ENCODE peak calls at places on chromosomes 13 and 19, in seven cellular contexts. I is IMR-90, F is transverse colon, D is mucosa of descending colon, K is psoas muscle, X is AG04450, B is fibroblast of the aortic adventitia. Z is an unnamed sample.
A peak's percentile ranks its signal among the peaks of the same experiment; 100 is the strongest.

GRCh38 chr19:18634612-18635290 is 2.1 kb upstream of the KLHL26 start:
- DNase-seq in B (peak; percentile 32), I (peak; percentile 37), F (peak; percentile 28), X (no peak), K (no peak), D (peak; percentile 46), Z (no peak)

GRCh38 chr19:37931941-37932655 is 25.1 kb downstream of the SIPA1L3 start:
- DNase-seq in B (peak; percentile 68), D (peak; percentile 91), F (peak; percentile 89), K (peak; percentile 58), X (peak; percentile 38), I (peak; percentile 78), Z (peak; percentile 96)

GRCh38 chr13:42894765-42895181 is 97.3 kb downstream of the EPSTI1 start:
- DNase-seq in X (no peak), I (peak; percentile 36), K (no peak), F (no peak), D (no peak), B (peak; percentile 95), Z (peak; percentile 92)

GRCh38 chr19:37990362-37990761 is 83.4 kb downstream of the SIPA1L3 start:
- DNase-seq in I (no peak), F (no peak), B (no peak), D (no peak), K (no peak), X (no peak), Z (peak; percentile 81)

GRCh38 chr13:26007774-26008173 is 44.0 kb downstream of the SHISA2 start:
- DNase-seq in X (no peak), B (no peak), D (no peak), I (no peak), K (no peak), F (no peak), Z (no peak)

GRCh38 chr13:38905861-38906260 is 84.8 kb downstream of the STOML3 start:
- DNase-seq in B (no peak), X (no peak), K (no peak), D (no peak), I (no peak), F (no peak), Z (peak; percentile 26)

GRCh38 chr19:51181913-51182419 is 39.9 kb downstream of the SIGLEC7 start:
- DNase-seq in B (no peak), X (no peak), I (no peak), D (no peak), F (no peak), K (no peak), Z (no peak)

GRCh38 chr19:17944301-17944700 is 11.5 kb downstream of the CCDC124 start:
- DNase-seq in I (peak; percentile 88), K (no peak), F (no peak), X (peak; percentile 77), D (no peak), B (peak; percentile 83), Z (peak; percentile 87)

GRCh38 chr19:14517840-14518505 is at the start of gene DNAJB1:
- DNase-seq in B (peak; percentile 93), F (peak; percentile 88), I (peak; percentile 64), D (peak; percentile 92), K (peak; percentile 92), X (no peak), Z (peak; percentile 85)

GRCh38 chr13:69641773-69642172 is 465.9 kb upstream of the ATXN8OS start:
- DNase-seq in D (no peak), B (no peak), I (no peak), K (no peak), F (no peak), X (no peak), Z (no peak)

GRCh38 chr13:32267836-32268439 is 47.2 kb downstream of the ZAR1L start:
- DNase-seq in X (no peak), B (no peak), I (no peak), F (peak; percentile 61), K (no peak), D (peak; percentile 66), Z (peak; percentile 60)

GRCh38 chr19:19600793-19601346 is 17.6 kb downstream of the PBX4 start:
- DNase-seq in X (no peak), K (no peak), F (no peak), I (no peak), B (no peak), D (no peak), Z (no peak)

GRCh38 chr19:41746593-41747227 is 8.6 kb upstream of the CEACAM6 start:
- DNase-seq in B (peak; percentile 57), K (no peak), I (peak; percentile 39), X (no peak), F (peak; percentile 78), D (no peak), Z (peak; percentile 66)

GRCh38 chr19:48873476-48874308 is 1.5 kb downstream of the PPP1R15A start:
- DNase-seq in X (no peak), F (no peak), K (no peak), I (no peak), D (peak; percentile 34), B (peak; percentile 55), Z (no peak)

GRCh38 chr19:46718157-46718933 is 1.4 kb upstream of the PRKD2 start:
- DNase-seq in X (no peak), K (no peak), B (no peak), F (peak; percentile 76), I (no peak), D (peak; percentile 60), Z (peak; percentile 57)

GRCh38 chr19:48571378-48572162 is 19.6 kb downstream of the SULT2B1 start:
- DNase-seq in D (no peak), K (no peak), B (no peak), I (no peak), X (no peak), F (no peak), Z (no peak)

GRCh38 chr19:4866595-4867424 is 657 bp downstream of the PLIN3 start:
- DNase-seq in D (peak; percentile 74), F (peak; percentile 68), I (peak; percentile 28), B (peak; percentile 54), K (peak; percentile 76), X (no peak), Z (peak; percentile 55)
- TF ChIP-seq CTCF in D (no peak), F (no peak), I (no peak), B (no peak), K (no peak), X (no peak), Z (no peak)

GRCh38 chr19:2547721-2548120 is 71.8 kb downstream of the GADD45B start:
- DNase-seq in B (no peak), F (no peak), D (no peak), K (no peak), X (no peak), I (no peak), Z (no peak)
- TF ChIP-seq CTCF in B (no peak), F (no peak), D (no peak), K (no peak), X (no peak), I (no peak), Z (no peak)

GRCh38 chr13:23723463-23723862 is 153.3 kb downstream of the TNFRSF19 start:
- DNase-seq in K (no peak), I (peak; percentile 78), X (peak; percentile 41), B (peak; percentile 70), F (no peak), D (no peak), Z (no peak)
- TF ChIP-seq CTCF in K (no peak), I (peak; percentile 13), X (no peak), B (peak; percentile 13), F (no peak), D (no peak), Z (no peak)

DNA sequence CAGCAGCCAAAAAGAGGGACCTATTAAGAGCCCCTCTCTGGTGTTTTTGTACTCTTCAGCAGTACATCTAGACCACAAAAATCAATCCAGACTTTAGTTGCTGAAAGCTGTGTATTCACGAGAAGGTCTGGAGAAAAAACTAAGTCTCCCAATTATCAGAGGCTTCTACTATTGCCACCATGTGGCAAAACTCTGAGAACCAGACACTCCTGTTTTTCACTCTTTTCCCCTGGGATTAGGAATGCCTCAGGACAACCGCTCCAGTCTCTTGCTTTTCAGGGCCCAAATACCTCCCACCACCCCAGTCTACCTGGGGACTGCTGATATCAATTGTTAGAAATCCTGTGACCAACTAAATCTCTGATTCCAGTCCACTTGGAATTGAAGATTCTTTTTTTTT is 30.1 kb upstream of the OBI1 start:
- DNase-seq in D (no peak), I (no peak), B (peak; percentile 8), X (no peak), F (no peak), K (no peak), Z (no peak)
- TF ChIP-seq CTCF in D (no peak), I (no peak), B (no peak), X (no peak), F (no peak), K (peak; percentile 4), Z (no peak)

GRCh38 chr13:97749174-97749573 is 204.3 kb upstream of the IPO5 start:
- DNase-seq in B (peak; percentile 7), D (no peak), K (no peak), X (no peak), F (no peak), I (peak; percentile 1), Z (peak; percentile 93)
- TF ChIP-seq CTCF in B (no peak), D (no peak), K (no peak), X (peak; percentile 9), F (no peak), I (no peak), Z (peak; percentile 44)

GRCh38 chr13:49421391-49421790 is 22.5 kb downstream of the CAB39L start:
- DNase-seq in X (no peak), K (no peak), I (no peak), D (no peak), B (no peak), F (peak; percentile 12), Z (peak; percentile 8)
- TF ChIP-seq CTCF in X (peak; percentile 5), K (no peak), I (no peak), D (no peak), B (no peak), F (no peak), Z (no peak)

DNA sequence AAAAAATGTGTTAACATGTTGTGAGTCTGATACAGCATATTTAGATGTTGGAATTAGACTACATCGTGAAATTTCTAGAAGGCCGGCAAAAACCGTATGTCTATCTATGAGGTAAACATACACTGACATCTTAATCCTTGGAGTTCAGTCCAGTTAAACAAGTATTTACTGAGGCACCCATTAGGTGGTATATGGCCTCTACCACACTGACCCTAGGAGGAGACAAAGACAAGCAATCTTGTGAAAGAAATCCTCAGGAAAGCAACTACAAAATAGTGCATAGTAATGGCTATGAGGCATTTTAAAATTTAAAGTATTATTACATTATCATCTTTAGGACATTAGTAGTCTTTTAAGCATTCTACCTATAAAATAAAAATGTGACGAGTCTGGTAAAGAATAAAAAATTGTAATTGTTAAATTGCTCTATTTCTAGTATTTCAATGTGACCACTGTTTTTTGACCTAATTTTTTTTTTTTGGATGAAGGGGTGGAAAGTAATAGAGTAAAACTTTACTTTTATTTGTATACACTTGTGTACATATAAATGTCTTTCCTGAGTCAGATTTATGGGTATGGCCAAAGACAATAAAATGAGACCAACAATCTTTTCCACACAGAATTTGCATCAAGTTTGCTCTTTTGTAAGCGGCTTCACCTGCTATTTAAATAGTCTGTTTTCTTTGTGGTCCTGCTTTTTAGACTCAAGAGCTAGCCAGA is 50.5 kb downstream of the KATNAL1 start:
- DNase-seq in B (peak; percentile 46), I (no peak), X (no peak), D (no peak), F (no peak), K (no peak), Z (peak; percentile 5)
- TF ChIP-seq CTCF in B (peak; percentile 17), I (no peak), X (peak; percentile 24), D (no peak), F (no peak), K (no peak), Z (no peak)

GRCh38 chr13:56351041-56351440 is 789.7 kb upstream of the PRR20A start:
- DNase-seq in D (no peak), I (no peak), X (no peak), K (no peak), F (no peak), B (no peak), Z (peak; percentile 1)
- TF ChIP-seq CTCF in D (no peak), I (no peak), X (no peak), K (no peak), F (no peak), B (no peak), Z (no peak)

Z was measured in MCF 10A.